ENCODE peak calls at places on chromosomes 16 and 17, in eight cellular contexts. F is endothelial cell; A is GM10248; P is head of caudate nucleus; G is non-pigmented ciliary epithelial cell; I is foreskin melanocyte; W is stimulated activated CD4-positive, alpha-beta T cell treated with anti-CD3 and anti-CD28 coated beads, TNF-alpha, amount 100 ng/mL, for 4 hours; E is progenitor cell of endocrine pancreas. Y is an unnamed sample.

GRCh38 chr17:21368545-21369246 is 7.5 kb upstream of the KCNJ12 start:
- DNase-seq in W (no peak), I (no peak), P (no peak), F (no peak), G (no peak), A (no peak), E (no peak), Y (no peak)

GRCh38 chr16:88487920-88488842 is 35.1 kb downstream of the ZFPM1 start:
- DNase-seq in P (no peak), F (no peak), E (peak), G (no peak), I (no peak), W (no peak), A (no peak), Y (peak)

GRCh38 chr17:77692571-77693161 is 265.8 kb upstream of the TNRC6C start:
- DNase-seq in E (no peak), P (no peak), G (no peak), F (no peak), A (no peak), W (no peak), I (no peak), Y (no peak)

GRCh38 chr17:40560592-40561293 is 4.5 kb downstream of the CCR7 start:
- DNase-seq in W (peak), A (peak), G (peak), P (no peak), E (peak), I (no peak), F (no peak), Y (no peak)

GRCh38 chr17:46916211-46916610 is 6.7 kb upstream of the GOSR2 start:
- DNase-seq in E (no peak), I (no peak), F (no peak), P (no peak), W (no peak), G (no peak), A (no peak), Y (no peak)

GRCh38 chr17:10243905-10244844 is 45.8 kb upstream of the GAS7 start:
- DNase-seq in F (no peak), W (no peak), I (no peak), E (no peak), A (no peak), G (no peak), P (no peak), Y (no peak)

GRCh38 chr16:64478258-64478906 is 643.5 kb downstream of the CDH11 start:
- DNase-seq in I (no peak), P (no peak), A (no peak), E (no peak), F (no peak), W (no peak), G (no peak), Y (no peak)

GRCh38 chr17:17831208-17832039 is 5.4 kb downstream of the SREBF1 start:
- DNase-seq in G (no peak), F (no peak), A (no peak), E (no peak), W (no peak), I (no peak), P (peak), Y (peak)

GRCh38 chr17:48910370-48910769 is 2.2 kb downstream of the UBE2Z start:
- DNase-seq in A (no peak), I (peak), P (peak), G (no peak), W (no peak), E (no peak), F (no peak), Y (no peak)

GRCh38 chr16:88698694-88699045 is 7.5 kb downstream of the RNF166 start:
- DNase-seq in P (no peak), E (no peak), I (no peak), G (no peak), W (no peak), F (no peak), A (no peak), Y (no peak)

GRCh38 chr16:73306901-73307413 is 259.0 kb upstream of the ZFHX3 start:
- DNase-seq in G (no peak), F (no peak), W (no peak), P (no peak), E (no peak), A (no peak), I (no peak), Y (no peak)

GRCh38 chr16:20674684-20675487 is 22.6 kb downstream of the ACSM1 start:
- DNase-seq in E (no peak), A (no peak), I (no peak), G (no peak), F (no peak), P (no peak), W (no peak), Y (no peak)

GRCh38 chr17:76550712-76551615 is 11.1 kb downstream of the PRCD start:
- DNase-seq in F (no peak), I (no peak), A (no peak), E (no peak), W (no peak), G (no peak), P (no peak), Y (no peak)

GRCh38 chr17:4004517-4005295 is 40.5 kb upstream of the ATP2A3 start:
- DNase-seq in P (peak), E (peak), G (no peak), F (peak), W (peak), I (no peak), A (peak), Y (peak)

GRCh38 chr16:10466861-10467260 is 81.0 kb downstream of the ATF7IP2 start:
- DNase-seq in W (no peak), P (no peak), I (no peak), G (no peak), E (no peak), F (no peak), A (no peak), Y (no peak)

GRCh38 chr17:64146418-64147109 is 16.6 kb upstream of the ERN1 start:
- DNase-seq in E (peak), P (peak), G (no peak), A (no peak), I (peak), F (peak), W (peak), Y (peak)